ENCODE peak calls at places on chromosomes 16 and 17, in four cellular contexts. V is GM12878, R is GM12891, B is K562. J is an unnamed sample.

GRCh38 chr17:46770818-46771600 is 47.5 kb downstream of the WNT3 start:
- DNase-seq in V (no peak), B (peak), R (no peak), J (peak)

GRCh38 chr17:210402-210801 is 29.0 kb upstream of the DOC2B start:
- DNase-seq in R (no peak), V (no peak), B (no peak), J (no peak)

GRCh38 chr17:77019955-77020379 is 120.8 kb upstream of the SEC14L1 start:
- DNase-seq in B (no peak), R (no peak), V (no peak), J (no peak)

GRCh38 chr17:45980855-45981254 is 18.2 kb upstream of the STH start:
- DNase-seq in R (no peak), B (no peak), V (no peak), J (no peak)

GRCh38 chr16:57826706-57827625 is 24.7 kb upstream of the KIFC3 start:
- DNase-seq in B (no peak), V (no peak), R (no peak), J (no peak)

GRCh38 chr16:19130852-19131808 is 17.4 kb downstream of the ITPRIPL2 start:
- DNase-seq in R (no peak), V (no peak), B (peak), J (peak)

GRCh38 chr16:16930309-16931000 is 540.3 kb downstream of the XYLT1 start:
- DNase-seq in B (no peak), R (no peak), V (no peak), J (no peak)

GRCh38 chr16:88347656-88348376 is 34.9 kb upstream of the ZNF469 start:
- DNase-seq in B (no peak), V (no peak), R (peak), J (no peak)

GRCh38 chr17:67582632-67583230 is 135.0 kb upstream of the NOL11 start:
- DNase-seq in R (no peak), V (no peak), B (no peak), J (no peak)

DNA sequence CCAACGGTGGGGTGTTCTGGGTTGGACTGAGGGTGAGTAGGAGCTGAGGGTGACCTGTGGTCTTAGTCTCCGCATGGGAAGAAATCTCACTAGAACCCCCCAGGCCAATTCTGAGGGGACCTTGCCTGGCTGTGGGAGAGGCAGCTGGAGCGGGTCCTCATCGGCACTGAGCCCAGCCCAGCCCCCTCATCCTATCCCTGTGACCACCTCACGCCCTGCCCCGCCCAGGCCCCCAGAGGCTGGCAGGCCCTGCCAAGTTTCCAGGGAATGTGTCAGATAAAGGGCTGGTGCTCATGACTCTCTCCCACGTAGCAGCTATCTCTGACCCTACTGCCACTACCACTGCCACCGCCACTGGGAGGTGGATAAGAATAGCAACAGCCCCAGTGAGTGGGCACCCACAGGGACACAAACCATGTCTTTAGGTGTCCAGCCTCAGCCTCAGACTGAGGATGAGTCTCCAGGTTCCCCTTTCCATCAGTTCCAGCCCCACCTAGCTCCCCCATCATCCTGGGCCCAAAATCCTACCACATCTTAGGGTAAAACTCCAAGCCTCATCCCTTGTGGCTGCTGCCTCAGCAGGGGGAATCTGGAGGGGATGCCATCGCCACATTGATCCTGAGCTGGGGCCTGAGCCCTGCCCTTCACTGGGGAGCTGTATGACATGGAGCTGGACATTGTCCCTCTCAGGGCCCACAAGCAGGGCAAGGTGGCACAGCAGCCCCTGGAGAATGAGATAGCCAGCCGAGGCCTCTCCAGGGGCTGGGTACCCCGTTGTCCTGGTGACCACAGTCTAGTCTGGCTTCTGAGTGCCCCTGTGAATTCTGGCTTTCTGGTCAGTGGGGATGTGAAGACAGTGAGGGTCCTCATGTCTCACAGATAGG is 14.9 kb downstream of the CDH16 start:
- DNase-seq in R (peak), V (no peak), B (no peak), J (no peak)
- TF ChIP-seq SPI1 in R (no peak), V (no peak), B (no peak), J (no peak)

GRCh38 chr17:8859804-8860430 is 7.6 kb downstream of the PIK3R6 start:
- DNase-seq in V (no peak), B (no peak), R (no peak), J (no peak)

GRCh38 chr17:8856869-8857575 is 10.5 kb downstream of the PIK3R6 start:
- DNase-seq in B (no peak), R (no peak), V (no peak), J (no peak)

GRCh38 chr17:8861482-8862181 is 5.8 kb downstream of the PIK3R6 start:
- DNase-seq in V (no peak), B (no peak), R (no peak), J (no peak)

GRCh38 chr17:8857919-8858318 is 9.6 kb downstream of the PIK3R6 start:
- DNase-seq in V (peak), R (no peak), B (no peak), J (peak)

DNA sequence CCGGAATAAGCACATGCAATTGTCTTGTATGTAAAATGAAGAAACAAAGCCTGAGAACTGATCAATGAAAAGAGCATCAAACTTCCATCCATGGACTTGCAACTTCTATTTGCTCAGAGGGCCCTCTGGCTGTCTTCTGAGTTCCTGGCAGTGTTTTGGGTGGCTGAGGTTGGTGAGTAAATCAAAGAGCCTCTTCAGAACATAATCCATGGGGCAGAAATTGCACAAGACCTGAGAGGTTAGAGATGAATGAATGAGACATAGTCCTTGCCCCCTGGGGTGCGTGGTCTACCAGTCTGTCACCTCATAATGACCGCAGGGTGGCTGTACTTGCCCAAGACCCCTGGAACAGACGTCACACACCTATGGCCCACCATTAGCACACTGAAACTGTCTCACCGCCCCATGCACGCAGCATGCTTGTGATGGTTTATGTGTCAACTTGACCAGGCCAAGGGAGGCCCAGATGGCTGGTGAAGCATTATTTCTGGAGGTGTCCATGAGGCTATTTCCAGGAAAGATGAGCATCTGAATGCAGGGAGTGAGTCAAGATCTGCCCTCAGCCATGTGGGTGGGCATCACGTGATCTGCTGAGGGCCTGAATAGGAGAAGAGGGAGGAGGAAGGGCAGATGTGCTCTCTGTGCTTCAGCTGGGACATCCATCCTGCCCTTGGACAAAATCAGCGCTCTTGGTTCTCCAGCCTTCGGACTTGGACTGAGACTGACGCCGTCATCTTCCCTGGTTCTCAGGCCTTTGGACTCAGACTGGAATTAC is 8.3 kb downstream of the PIK3R6 start:
- DNase-seq in R (no peak), B (no peak), V (no peak), J (peak)
- TF ChIP-seq SPI1 in R (no peak), B (no peak), V (peak), J (no peak)

DNA sequence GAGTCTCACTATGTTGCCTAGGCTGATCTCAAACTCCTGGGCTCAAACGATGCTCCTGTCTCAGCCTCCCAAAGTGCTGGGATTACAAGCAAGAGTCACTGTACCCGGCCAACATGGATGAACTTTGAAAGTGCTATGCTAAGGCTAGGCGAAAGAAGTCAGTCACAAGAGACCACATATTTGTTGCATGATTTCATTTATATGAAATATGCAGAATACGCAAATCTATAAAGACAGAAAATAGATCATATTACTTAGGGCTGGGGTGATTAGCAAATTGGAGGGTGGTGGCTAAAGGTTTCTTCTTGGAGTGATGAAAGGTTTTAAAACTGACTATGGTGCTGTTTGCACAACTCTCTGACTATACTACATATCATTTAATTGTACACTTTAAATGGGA is 1.3 kb upstream of the FLYWCH1 start:
- DNase-seq in B (no peak), R (no peak), V (no peak), J (no peak)
- TF ChIP-seq SPI1 in B (no peak), R (no peak), V (no peak), J (no peak)

DNA sequence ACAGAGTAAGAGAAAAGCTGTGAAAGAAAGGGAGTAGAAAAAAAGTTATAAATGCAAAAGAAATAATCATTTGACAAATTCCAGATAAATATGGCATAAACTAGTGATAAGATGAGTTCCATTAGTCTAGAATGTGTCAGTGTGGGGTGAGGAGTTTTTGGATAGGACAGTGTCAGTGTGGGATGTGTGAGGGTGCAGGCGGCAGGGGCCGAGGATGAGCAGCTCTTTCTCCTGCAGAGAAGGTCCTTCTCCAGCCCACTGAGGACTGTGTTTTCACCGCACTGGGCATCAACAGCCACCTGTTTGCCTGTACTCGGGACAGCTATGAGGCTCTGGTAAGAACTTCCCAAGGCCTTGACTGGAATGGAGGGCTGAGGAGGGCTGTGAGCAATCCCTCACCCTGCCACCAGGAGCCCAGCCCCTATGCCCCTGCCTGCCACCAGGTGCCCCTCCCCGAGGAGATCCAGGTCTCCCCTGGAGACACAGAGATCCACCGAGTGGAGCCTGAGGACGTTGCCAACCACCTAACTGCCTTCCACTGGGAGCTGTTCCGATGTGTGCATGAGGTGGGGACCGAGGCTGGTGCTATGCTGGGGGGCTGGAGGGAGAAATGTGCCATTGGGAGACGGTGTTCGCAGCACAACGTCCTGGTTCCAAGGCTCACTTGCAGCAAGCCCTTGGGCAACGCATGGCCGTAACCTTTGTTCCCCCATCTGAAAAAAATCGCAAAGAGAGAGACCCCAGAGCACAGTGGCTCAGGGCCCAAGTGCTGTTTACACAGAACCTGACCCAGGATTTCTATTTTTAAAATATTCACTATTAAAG is 13.1 kb downstream of the RAPGEFL1 start:
- DNase-seq in B (no peak), V (no peak), R (no peak), J (no peak)
- TF ChIP-seq SPI1 in B (no peak), V (no peak), R (no peak), J (no peak)

DNA sequence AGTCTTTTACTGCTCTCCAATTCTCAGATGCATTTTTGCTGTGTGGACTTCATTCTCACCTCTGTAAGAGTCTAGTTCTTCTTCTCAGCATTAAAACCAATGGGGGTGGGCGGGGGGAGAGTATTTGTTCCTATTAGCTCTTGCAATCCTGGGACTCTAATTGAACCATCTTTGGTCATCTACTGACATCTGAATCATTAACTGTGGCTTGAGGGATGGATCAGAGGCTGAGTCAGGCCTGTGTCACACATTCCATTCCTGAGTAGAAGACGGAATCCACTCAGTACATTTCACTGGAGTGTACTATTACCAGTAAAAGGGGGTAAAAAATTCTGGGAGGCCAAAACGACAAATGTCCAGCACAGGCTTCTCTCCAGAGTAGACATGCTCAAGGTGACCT is 12.8 kb upstream of the ZNF23 start:
- DNase-seq in B (no peak), V (no peak), R (no peak), J (no peak)
- TF ChIP-seq SPI1 in B (no peak), V (no peak), R (no peak), J (no peak)

GRCh38 chr17:74816883-74817620 is 40.9 kb upstream of the NAT9 start:
- DNase-seq in R (no peak), B (no peak), V (no peak), J (no peak)
- TF ChIP-seq SPI1 in R (no peak), B (no peak), V (no peak), J (no peak)

DNA sequence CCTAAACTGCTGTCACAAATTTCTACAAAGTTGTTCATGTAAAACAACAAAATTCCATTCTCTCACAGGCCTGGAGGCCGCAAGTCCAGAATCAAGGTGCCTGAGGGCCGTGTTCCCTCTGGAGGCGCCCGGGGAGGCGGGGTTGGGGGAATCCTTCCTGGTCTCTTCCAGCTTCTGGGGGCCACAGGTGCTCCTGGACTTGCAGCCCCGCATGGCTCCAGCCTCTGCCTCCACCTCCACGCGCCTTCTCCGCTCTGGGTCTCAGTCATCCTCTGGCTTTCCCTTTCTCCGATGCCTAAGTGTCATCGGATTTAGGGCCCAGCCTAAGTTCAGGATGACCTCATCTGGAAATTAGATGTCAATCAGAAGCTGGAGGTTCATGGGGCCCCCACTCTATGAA is 28.6 kb upstream of the BAHCC1 start:
- DNase-seq in B (no peak), R (no peak), V (no peak), J (no peak)
- TF ChIP-seq SPI1 in B (no peak), R (no peak), V (no peak), J (no peak)

GRCh38 chr17:81245024-81245664 is 6.0 kb downstream of the NDUFAF8 start:
- DNase-seq in R (peak), V (peak), B (no peak), J (no peak)

GRCh38 chr17:81247339-81247990 is 8.3 kb downstream of the NDUFAF8 start:
- DNase-seq in V (no peak), R (no peak), B (no peak), J (no peak)

GRCh38 chr17:81246343-81246670 is 7.2 kb downstream of the NDUFAF8 start:
- DNase-seq in R (no peak), B (no peak), V (no peak), J (no peak)

GRCh38 chr17:81245665-81246342 is 6.7 kb downstream of the NDUFAF8 start:
- DNase-seq in V (no peak), R (no peak), B (no peak), J (no peak)

GRCh38 chr17:81246679-81247338 is 7.7 kb downstream of the NDUFAF8 start:
- DNase-seq in B (no peak), V (no peak), R (no peak), J (no peak)
- TF ChIP-seq SPI1 in B (no peak), V (no peak), R (no peak), J (no peak)

GRCh38 chr17:39462644-39463375 is 1.5 kb downstream of the CDK12 start:
- DNase-seq in R (no peak), B (peak), V (no peak), J (no peak)
- TF ChIP-seq SPI1 in R (peak), B (peak), V (no peak), J (no peak)

GRCh38 chr16:84461504-84462295 is 42.8 kb downstream of the MEAK7 start:
- DNase-seq in R (no peak), B (no peak), V (no peak), J (no peak)
- TF ChIP-seq SPI1 in R (no peak), B (no peak), V (no peak), J (no peak)